ENCODE peak calls at places on chromosomes 2 and 18, in nine cellular contexts. One of them, this sample, is unnamed. For H3K4me1, the result is how much of the 10 kb centered on the place peaks cover.

GRCh38 chr2:86304416-86304815 is 33.0 kb downstream of the REEP1 start:
- DNase-seq in spleen: no peak
- DNase-seq in foreskin keratinocyte: no peak
- DNase-seq in naive thymus-derived CD4-positive, alpha-beta T cell: no peak
- DNase-seq in ovary: no peak
- DNase-seq in heart right ventricle: no peak
- DNase-seq in pancreas: no peak
- DNase-seq in A673: no peak
- DNase-seq in fibroblast of lung: no peak
- DNase-seq in this sample: no peak

GRCh38 chr2:30095402-30095801 is 51.4 kb upstream of the YPEL5 start:
- DNase-seq in spleen: no peak
- DNase-seq in foreskin keratinocyte: no peak
- DNase-seq in naive thymus-derived CD4-positive, alpha-beta T cell: no peak
- DNase-seq in ovary: no peak
- DNase-seq in heart right ventricle: no peak
- DNase-seq in pancreas: no peak
- DNase-seq in A673: no peak
- DNase-seq in fibroblast of lung: peak
- DNase-seq in this sample: no peak

GRCh38 chr18:8870528-8870927 is 165.2 kb downstream of the MTCL1 start:
- DNase-seq in spleen: no peak
- DNase-seq in foreskin keratinocyte: peak
- DNase-seq in naive thymus-derived CD4-positive, alpha-beta T cell: no peak
- DNase-seq in ovary: no peak
- DNase-seq in heart right ventricle: no peak
- DNase-seq in pancreas: no peak
- DNase-seq in A673: peak
- DNase-seq in fibroblast of lung: peak
- DNase-seq in this sample: no peak

GRCh38 chr2:55616509-55617159 is 788 bp downstream of the PPP4R3B start:
- DNase-seq in spleen: no peak
- DNase-seq in foreskin keratinocyte: peak
- DNase-seq in naive thymus-derived CD4-positive, alpha-beta T cell: peak
- DNase-seq in ovary: peak
- DNase-seq in heart right ventricle: no peak
- DNase-seq in pancreas: peak
- DNase-seq in A673: peak
- DNase-seq in fibroblast of lung: peak
- DNase-seq in this sample: peak

GRCh38 chr2:75790790-75791467 is 80.2 kb upstream of the GCFC2 start:
- DNase-seq in spleen: no peak
- DNase-seq in foreskin keratinocyte: no peak
- DNase-seq in naive thymus-derived CD4-positive, alpha-beta T cell: no peak
- DNase-seq in ovary: no peak
- DNase-seq in heart right ventricle: no peak
- DNase-seq in pancreas: no peak
- DNase-seq in A673: no peak
- DNase-seq in fibroblast of lung: no peak
- DNase-seq in this sample: no peak

GRCh38 chr2:201821080-201821479 is 14.7 kb downstream of the CDK15 start:
- DNase-seq in spleen: no peak
- DNase-seq in foreskin keratinocyte: no peak
- DNase-seq in naive thymus-derived CD4-positive, alpha-beta T cell: no peak
- DNase-seq in ovary: no peak
- DNase-seq in heart right ventricle: no peak
- DNase-seq in pancreas: no peak
- DNase-seq in A673: no peak
- DNase-seq in fibroblast of lung: no peak
- DNase-seq in this sample: no peak

GRCh38 chr2:219475697-219476604 is 22.7 kb upstream of the GMPPA start:
- DNase-seq in spleen: no peak
- DNase-seq in foreskin keratinocyte: no peak
- DNase-seq in naive thymus-derived CD4-positive, alpha-beta T cell: peak
- DNase-seq in ovary: peak
- DNase-seq in heart right ventricle: peak
- DNase-seq in pancreas: peak
- DNase-seq in A673: peak
- DNase-seq in fibroblast of lung: peak
- DNase-seq in this sample: peak

GRCh38 chr18:65725421-65726050 is 25.3 kb upstream of the CDH7 start:
- DNase-seq in spleen: no peak
- DNase-seq in foreskin keratinocyte: no peak
- DNase-seq in naive thymus-derived CD4-positive, alpha-beta T cell: no peak
- DNase-seq in ovary: no peak
- DNase-seq in heart right ventricle: peak
- DNase-seq in pancreas: peak
- DNase-seq in A673: peak
- DNase-seq in fibroblast of lung: no peak
- DNase-seq in this sample: no peak

GRCh38 chr2:26623541-26624497 is 17.3 kb downstream of the CIB4 start:
- DNase-seq in spleen: peak
- DNase-seq in foreskin keratinocyte: no peak
- DNase-seq in naive thymus-derived CD4-positive, alpha-beta T cell: no peak
- DNase-seq in ovary: peak
- DNase-seq in heart right ventricle: no peak
- DNase-seq in pancreas: no peak
- DNase-seq in A673: no peak
- DNase-seq in fibroblast of lung: peak
- DNase-seq in this sample: no peak

GRCh38 chr2:40372586-40372985 is 79.3 kb downstream of the SLC8A1 start:
- DNase-seq in spleen: no peak
- DNase-seq in foreskin keratinocyte: no peak
- DNase-seq in naive thymus-derived CD4-positive, alpha-beta T cell: no peak
- DNase-seq in ovary: no peak
- DNase-seq in heart right ventricle: no peak
- DNase-seq in pancreas: no peak
- DNase-seq in A673: no peak
- DNase-seq in fibroblast of lung: peak
- DNase-seq in this sample: no peak

GRCh38 chr2:238496756-238497609 is 70.3 kb downstream of the ASB1 start:
- DNase-seq in spleen: peak
- DNase-seq in foreskin keratinocyte: no peak
- DNase-seq in naive thymus-derived CD4-positive, alpha-beta T cell: no peak
- DNase-seq in ovary: no peak
- DNase-seq in heart right ventricle: no peak
- DNase-seq in pancreas: no peak
- DNase-seq in A673: no peak
- DNase-seq in fibroblast of lung: no peak
- DNase-seq in this sample: peak

GRCh38 chr2:147679664-147680502 is 164.9 kb upstream of the ACVR2A start:
- DNase-seq in spleen: no peak
- DNase-seq in foreskin keratinocyte: no peak
- DNase-seq in naive thymus-derived CD4-positive, alpha-beta T cell: no peak
- DNase-seq in ovary: no peak
- DNase-seq in heart right ventricle: no peak
- DNase-seq in pancreas: no peak
- DNase-seq in A673: no peak
- DNase-seq in fibroblast of lung: no peak
- DNase-seq in this sample: no peak

GRCh38 chr2:180578441-180578840 is 402.0 kb upstream of the UBE2E3 start:
- DNase-seq in spleen: no peak
- DNase-seq in foreskin keratinocyte: peak
- DNase-seq in naive thymus-derived CD4-positive, alpha-beta T cell: no peak
- DNase-seq in ovary: no peak
- DNase-seq in heart right ventricle: no peak
- DNase-seq in pancreas: no peak
- DNase-seq in A673: no peak
- DNase-seq in fibroblast of lung: no peak
- DNase-seq in this sample: no peak

GRCh38 chr2:199395311-199395710 is 62.4 kb downstream of the SATB2 start:
- DNase-seq in spleen: no peak
- DNase-seq in foreskin keratinocyte: no peak
- DNase-seq in naive thymus-derived CD4-positive, alpha-beta T cell: no peak
- DNase-seq in ovary: no peak
- DNase-seq in heart right ventricle: no peak
- DNase-seq in pancreas: no peak
- DNase-seq in A673: no peak
- DNase-seq in fibroblast of lung: peak
- DNase-seq in this sample: no peak

GRCh38 chr2:224268441-224268840 is 133.5 kb downstream of the FAM124B start:
- DNase-seq in spleen: no peak
- DNase-seq in foreskin keratinocyte: peak
- DNase-seq in naive thymus-derived CD4-positive, alpha-beta T cell: no peak
- DNase-seq in ovary: no peak
- DNase-seq in heart right ventricle: no peak
- DNase-seq in pancreas: no peak
- DNase-seq in A673: peak
- DNase-seq in fibroblast of lung: peak
- DNase-seq in this sample: no peak

GRCh38 chr18:2641638-2642037 is 13.9 kb upstream of the SMCHD1 start:
- DNase-seq in spleen: no peak
- DNase-seq in foreskin keratinocyte: no peak
- DNase-seq in naive thymus-derived CD4-positive, alpha-beta T cell: no peak
- DNase-seq in ovary: no peak
- DNase-seq in heart right ventricle: no peak
- DNase-seq in pancreas: no peak
- DNase-seq in A673: no peak
- DNase-seq in fibroblast of lung: no peak
- DNase-seq in this sample: no peak

GRCh38 chr18:74745658-74746403 is 148.2 kb downstream of the ZNF407 start:
- DNase-seq in spleen: no peak
- DNase-seq in foreskin keratinocyte: peak
- DNase-seq in naive thymus-derived CD4-positive, alpha-beta T cell: no peak
- DNase-seq in ovary: no peak
- DNase-seq in heart right ventricle: no peak
- DNase-seq in pancreas: no peak
- DNase-seq in A673: no peak
- DNase-seq in fibroblast of lung: peak
- DNase-seq in this sample: peak

GRCh38 chr18:55096261-55097026 is 137.2 kb upstream of the CCDC68 start:
- DNase-seq in spleen: no peak
- DNase-seq in foreskin keratinocyte: peak
- DNase-seq in naive thymus-derived CD4-positive, alpha-beta T cell: no peak
- DNase-seq in ovary: peak
- DNase-seq in heart right ventricle: peak
- DNase-seq in pancreas: no peak
- DNase-seq in A673: peak
- DNase-seq in fibroblast of lung: peak
- DNase-seq in this sample: peak

GRCh38 chr2:83516503-83516902 is 942.6 kb downstream of the SUCLG1 start:
- DNase-seq in spleen: no peak
- DNase-seq in foreskin keratinocyte: no peak
- DNase-seq in naive thymus-derived CD4-positive, alpha-beta T cell: no peak
- DNase-seq in ovary: no peak
- DNase-seq in heart right ventricle: no peak
- DNase-seq in pancreas: no peak
- DNase-seq in A673: no peak
- DNase-seq in fibroblast of lung: no peak
- DNase-seq in this sample: no peak

GRCh38 chr2:134245340-134245984 is 8.4 kb upstream of the MGAT5 start:
- DNase-seq in spleen: peak
- DNase-seq in foreskin keratinocyte: peak
- DNase-seq in naive thymus-derived CD4-positive, alpha-beta T cell: peak
- DNase-seq in ovary: peak
- DNase-seq in heart right ventricle: peak
- DNase-seq in pancreas: peak
- DNase-seq in A673: peak
- DNase-seq in fibroblast of lung: peak
- DNase-seq in this sample: peak

GRCh38 chr2:232893834-232894233 is 23.8 kb downstream of the SNORC start:
- DNase-seq in spleen: no peak
- DNase-seq in foreskin keratinocyte: no peak
- DNase-seq in naive thymus-derived CD4-positive, alpha-beta T cell: no peak
- DNase-seq in ovary: no peak
- DNase-seq in heart right ventricle: no peak
- DNase-seq in pancreas: no peak
- DNase-seq in A673: no peak
- DNase-seq in fibroblast of lung: no peak
- DNase-seq in this sample: peak

GRCh38 chr2:127770973-127771735 is 39.8 kb downstream of the WDR33 start:
- DNase-seq in spleen: no peak
- DNase-seq in foreskin keratinocyte: peak
- DNase-seq in naive thymus-derived CD4-positive, alpha-beta T cell: no peak
- DNase-seq in ovary: no peak
- DNase-seq in heart right ventricle: no peak
- DNase-seq in pancreas: no peak
- DNase-seq in A673: no peak
- DNase-seq in fibroblast of lung: peak
- DNase-seq in this sample: no peak

GRCh38 chr2:150572194-150572766 is 84.8 kb upstream of the RND3 start:
- DNase-seq in spleen: no peak
- DNase-seq in foreskin keratinocyte: peak
- DNase-seq in naive thymus-derived CD4-positive, alpha-beta T cell: no peak
- DNase-seq in ovary: no peak
- DNase-seq in heart right ventricle: no peak
- DNase-seq in pancreas: no peak
- DNase-seq in A673: no peak
- DNase-seq in fibroblast of lung: peak
- DNase-seq in this sample: no peak
- H3K4me1 ChIP-seq in spleen: under half
- H3K4me1 ChIP-seq in foreskin keratinocyte: under half
- H3K4me1 ChIP-seq in naive thymus-derived CD4-positive, alpha-beta T cell: under half
- H3K4me1 ChIP-seq in ovary: under half
- H3K4me1 ChIP-seq in heart right ventricle: under half
- H3K4me1 ChIP-seq in pancreas: under half
- H3K4me1 ChIP-seq in A673: under half
- H3K4me1 ChIP-seq in fibroblast of lung: under half
- H3K4me1 ChIP-seq in this sample: half or more

DNA sequence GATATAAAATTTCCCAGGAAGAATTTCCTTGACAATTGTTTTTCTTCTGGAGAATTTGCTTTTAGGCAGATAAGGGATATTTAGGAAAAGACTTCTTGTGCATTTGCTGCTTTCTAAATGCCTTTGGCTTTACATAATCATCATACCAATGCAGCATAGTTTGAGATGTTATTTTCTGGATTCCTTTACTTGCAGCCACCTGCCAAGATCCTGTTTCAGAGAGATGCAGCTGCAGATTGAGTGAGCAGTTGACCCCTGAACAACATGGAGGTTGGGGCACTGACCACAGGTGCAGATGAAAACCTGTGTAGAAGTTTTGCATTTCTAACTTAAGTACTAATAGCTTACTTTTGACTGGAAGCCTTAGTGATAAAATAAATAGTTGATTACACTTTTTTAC is 257.9 kb downstream of the RPIA start:
- DNase-seq in spleen: no peak
- DNase-seq in foreskin keratinocyte: no peak
- DNase-seq in naive thymus-derived CD4-positive, alpha-beta T cell: no peak
- DNase-seq in ovary: no peak
- DNase-seq in heart right ventricle: no peak
- DNase-seq in pancreas: no peak
- DNase-seq in A673: no peak
- DNase-seq in fibroblast of lung: no peak
- DNase-seq in this sample: no peak
- H3K27ac ChIP-seq in spleen: no peak
- H3K27ac ChIP-seq in foreskin keratinocyte: no peak
- H3K27ac ChIP-seq in naive thymus-derived CD4-positive, alpha-beta T cell: no peak
- H3K27ac ChIP-seq in ovary: no peak
- H3K27ac ChIP-seq in heart right ventricle: no peak
- H3K27ac ChIP-seq in pancreas: no peak
- H3K27ac ChIP-seq in A673: no peak
- H3K27ac ChIP-seq in fibroblast of lung: no peak
- H3K27ac ChIP-seq in this sample: no peak

GRCh38 chr2:9699139-9699823 is 68.5 kb upstream of the YWHAQ start:
- DNase-seq in spleen: no peak
- DNase-seq in foreskin keratinocyte: peak
- DNase-seq in naive thymus-derived CD4-positive, alpha-beta T cell: no peak
- DNase-seq in ovary: no peak
- DNase-seq in heart right ventricle: no peak
- DNase-seq in pancreas: no peak
- DNase-seq in A673: no peak
- DNase-seq in fibroblast of lung: peak
- DNase-seq in this sample: no peak
- H3K4me1 ChIP-seq in spleen: under half
- H3K4me1 ChIP-seq in foreskin keratinocyte: under half
- H3K4me1 ChIP-seq in naive thymus-derived CD4-positive, alpha-beta T cell: under half
- H3K4me1 ChIP-seq in ovary: under half
- H3K4me1 ChIP-seq in heart right ventricle: under half
- H3K4me1 ChIP-seq in pancreas: under half
- H3K4me1 ChIP-seq in A673: under half
- H3K4me1 ChIP-seq in fibroblast of lung: under half
- H3K4me1 ChIP-seq in this sample: under half

GRCh38 chr2:230128943-230129342 is 60.2 kb upstream of the SLC16A14 start:
- DNase-seq in spleen: no peak
- DNase-seq in foreskin keratinocyte: no peak
- DNase-seq in naive thymus-derived CD4-positive, alpha-beta T cell: no peak
- DNase-seq in ovary: no peak
- DNase-seq in heart right ventricle: peak
- DNase-seq in pancreas: no peak
- DNase-seq in A673: peak
- DNase-seq in fibroblast of lung: peak
- DNase-seq in this sample: no peak
- H3K27ac ChIP-seq in spleen: peak
- H3K27ac ChIP-seq in foreskin keratinocyte: no peak
- H3K27ac ChIP-seq in naive thymus-derived CD4-positive, alpha-beta T cell: no peak
- H3K27ac ChIP-seq in ovary: no peak
- H3K27ac ChIP-seq in heart right ventricle: peak
- H3K27ac ChIP-seq in pancreas: peak
- H3K27ac ChIP-seq in A673: no peak
- H3K27ac ChIP-seq in fibroblast of lung: peak
- H3K27ac ChIP-seq in this sample: no peak